ENCODE peak calls at places on chromosome X, in nine cellular contexts. X, B, M, L, N, I, Z, S and J are unnamed samples.

GRCh38 chrX:10015711-10016515 is 48.8 kb downstream of the CLDN34 start:
- DNase-seq in X (peak; percentile 7), B (peak; percentile 16), M (no peak), L (no peak), N (no peak), I (peak; percentile 15), Z (no peak), S (peak; percentile 33), J (peak; percentile 44)

GRCh38 chrX:93420635-93421034 is 252.7 kb downstream of the NAP1L3 start:
- DNase-seq in X (no peak), B (no peak), M (no peak), L (no peak), N (no peak), I (no peak), Z (no peak), S (no peak), J (no peak)

GRCh38 chrX:43349363-43349762 is 306.7 kb upstream of the MAOA start:
- DNase-seq in X (peak; percentile 9), B (peak; percentile 71), M (peak; percentile 8), L (no peak), N (no peak), I (peak; percentile 35), Z (peak; percentile 1), S (peak; percentile 3), J (no peak)

GRCh38 chrX:38859602-38860001 is 58.3 kb downstream of the MID1IP1 start:
- DNase-seq in X (no peak), B (no peak), M (no peak), L (no peak), N (no peak), I (no peak), Z (peak; percentile 1), S (no peak), J (no peak)

GRCh38 chrX:134886201-134886600 is 104.6 kb upstream of the SMIM10 start:
- DNase-seq in X (no peak), B (peak; percentile 33), M (no peak), L (no peak), N (no peak), I (no peak), Z (peak; percentile 25), S (no peak), J (no peak)

GRCh38 chrX:39724544-39724943 is 373.2 kb downstream of the BCOR start:
- DNase-seq in X (no peak), B (no peak), M (no peak), L (no peak), N (no peak), I (no peak), Z (no peak), S (peak; percentile 36), J (no peak)

GRCh38 chrX:10450959-10451355 is 169.4 kb downstream of the MID1 start:
- DNase-seq in X (no peak), B (peak; percentile 6), M (no peak), L (no peak), N (no peak), I (no peak), Z (no peak), S (no peak), J (no peak)

GRCh38 chrX:117959045-117959444 is 157.6 kb downstream of the KLHL13 start:
- DNase-seq in X (no peak), B (no peak), M (no peak), L (no peak), N (no peak), I (no peak), Z (no peak), S (no peak), J (no peak)

GRCh38 chrX:119871245-119871598 is 311 bp downstream of the RNF113A start:
- DNase-seq in X (no peak), B (peak; percentile 10), M (peak; percentile 7), L (no peak), N (no peak), I (no peak), Z (no peak), S (no peak), J (no peak)